ENCODE peak calls at places on chromosomes 1 and 21, in five cellular contexts. M is activated CD8-positive, alpha-beta memory T cell treated with anti-CD3 and anti-CD28 coated beads for 48 hours; F is stimulated activated naive CD4-positive, alpha-beta T cell; Q is amniotic stem cell; L is RCC 7860. R is an unnamed sample.

GRCh38 chr1:113452921-113453770 is 62.8 kb downstream of the MAGI3 start:
- DNase-seq in F (no peak), Q (peak), L (no peak), M (no peak), R (no peak)

GRCh38 chr1:236020359-236021000 is 44.4 kb downstream of the NID1 start:
- DNase-seq in Q (no peak), F (no peak), L (no peak), M (no peak), R (no peak)

GRCh38 chr1:27952147-27952546 is 7.6 kb upstream of the XKR8 start:
- DNase-seq in M (no peak), F (no peak), Q (no peak), L (no peak), R (no peak)

GRCh38 chr1:201024251-201024998 is 911 bp upstream of the KIF21B start:
- DNase-seq in Q (no peak), L (no peak), M (no peak), F (no peak), R (no peak)

GRCh38 chr1:183987593-183988318 is 49.8 kb downstream of the COLGALT2 start:
- DNase-seq in F (no peak), L (no peak), M (no peak), Q (no peak), R (no peak)

GRCh38 chr1:32758795-32759430 is 56.3 kb upstream of the SYNC start:
- DNase-seq in L (no peak), F (no peak), Q (no peak), M (no peak), R (no peak)

GRCh38 chr21:35853321-35853922 is 206.9 kb downstream of the SETD4 start:
- DNase-seq in Q (no peak), L (no peak), M (no peak), F (no peak), R (no peak)

GRCh38 chr1:44842763-44843655 is at the start of gene PTCH2:
- DNase-seq in F (no peak), L (no peak), M (no peak), Q (peak), R (no peak)

GRCh38 chr1:199362996-199363395 is 664.5 kb upstream of the NR5A2 start:
- DNase-seq in L (no peak), Q (no peak), M (no peak), F (no peak), R (no peak)

GRCh38 chr1:153775432-153776311 is 465 bp downstream of the SLC27A3 start:
- DNase-seq in F (peak), M (peak), Q (peak), L (no peak), R (no peak)

GRCh38 chr1:77975386-77975785 is 3.5 kb downstream of the FUBP1 start:
- DNase-seq in L (peak), M (no peak), F (no peak), Q (no peak), R (no peak)

GRCh38 chr1:206608108-206608698 is 4.1 kb downstream of the EIF2D start:
- DNase-seq in F (peak), Q (no peak), M (no peak), L (peak), R (no peak)

GRCh38 chr1:7313081-7313546 is 458.0 kb upstream of the VAMP3 start:
- DNase-seq in F (no peak), Q (no peak), M (no peak), L (no peak), R (no peak)

GRCh38 chr1:227844320-227845114 is 29.0 kb downstream of the PRSS38 start:
- DNase-seq in Q (no peak), F (no peak), L (no peak), M (no peak), R (no peak)

GRCh38 chr1:114956570-114956969 is 73.1 kb upstream of the TSHB start:
- DNase-seq in L (no peak), M (no peak), Q (no peak), F (no peak), R (no peak)

R was measured in brain pericyte.